ENCODE peak calls at places on chromosomes 16 and 17, in five cellular contexts. One of them, this sample, is unnamed. For H3K36me3, the result is how much of the 10 kb centered on the place peaks cover.

GRCh38 chr16:13953501-13953900 is 33.5 kb downstream of the ERCC4 start:
- DNase-seq in right lobe of liver: no peak
- DNase-seq in body of pancreas: no peak
- DNase-seq in tibial nerve: no peak
- DNase-seq in K562: no peak
- DNase-seq in this sample: no peak

GRCh38 chr17:74777884-74778490 is 1.8 kb upstream of the NAT9 start:
- DNase-seq in tibial nerve: no peak
- DNase-seq in right lobe of liver: no peak
- DNase-seq in K562: no peak
- DNase-seq in body of pancreas: no peak
- DNase-seq in this sample: no peak

GRCh38 chr16:70407811-70408274 is 31.1 kb downstream of the ST3GAL2 start:
- DNase-seq in body of pancreas: no peak
- DNase-seq in right lobe of liver: no peak
- DNase-seq in K562: peak
- DNase-seq in tibial nerve: no peak
- DNase-seq in this sample: no peak

GRCh38 chr17:8292639-8293395 is 2.4 kb downstream of the SLC25A35 start:
- DNase-seq in body of pancreas: no peak
- DNase-seq in right lobe of liver: no peak
- DNase-seq in K562: no peak
- DNase-seq in tibial nerve: no peak
- DNase-seq in this sample: no peak

GRCh38 chr17:2050871-2051387 is 4.0 kb upstream of the HIC1 start:
- DNase-seq in body of pancreas: no peak
- DNase-seq in K562: no peak
- DNase-seq in tibial nerve: no peak
- DNase-seq in right lobe of liver: no peak
- DNase-seq in this sample: no peak

GRCh38 chr16:50940275-50940854 is 198.5 kb downstream of the CYLD start:
- DNase-seq in right lobe of liver: no peak
- DNase-seq in K562: no peak
- DNase-seq in tibial nerve: no peak
- DNase-seq in body of pancreas: peak
- DNase-seq in this sample: no peak

GRCh38 chr17:78806451-78806850 is 24.4 kb upstream of the CYTH1 start:
- DNase-seq in tibial nerve: no peak
- DNase-seq in K562: peak
- DNase-seq in right lobe of liver: no peak
- DNase-seq in body of pancreas: no peak
- DNase-seq in this sample: no peak

GRCh38 chr16:84009282-84009681 is 33.3 kb downstream of the SLC38A8 start:
- DNase-seq in K562: no peak
- DNase-seq in tibial nerve: no peak
- DNase-seq in right lobe of liver: no peak
- DNase-seq in body of pancreas: no peak
- DNase-seq in this sample: no peak

GRCh38 chr16:86517652-86518258 is 7.4 kb downstream of the FOXF1 start:
- DNase-seq in body of pancreas: peak
- DNase-seq in K562: peak
- DNase-seq in right lobe of liver: peak
- DNase-seq in tibial nerve: peak
- DNase-seq in this sample: peak

GRCh38 chr17:36892112-36892838 is 45.0 kb upstream of the LHX1 start:
- DNase-seq in right lobe of liver: no peak
- DNase-seq in K562: no peak
- DNase-seq in body of pancreas: peak
- DNase-seq in tibial nerve: no peak
- DNase-seq in this sample: no peak

GRCh38 chr17:74012465-74012864 is 191.0 kb upstream of the RPL38 start:
- DNase-seq in right lobe of liver: no peak
- DNase-seq in body of pancreas: no peak
- DNase-seq in tibial nerve: no peak
- DNase-seq in K562: no peak
- DNase-seq in this sample: no peak

GRCh38 chr17:5837055-5837491 is 233.1 kb upstream of the WSCD1 start:
- DNase-seq in tibial nerve: no peak
- DNase-seq in body of pancreas: no peak
- DNase-seq in K562: no peak
- DNase-seq in right lobe of liver: no peak
- DNase-seq in this sample: peak

GRCh38 chr16:69040144-69040909 is 65.1 kb upstream of the HAS3 start:
- DNase-seq in K562: no peak
- DNase-seq in tibial nerve: no peak
- DNase-seq in right lobe of liver: peak
- DNase-seq in body of pancreas: no peak
- DNase-seq in this sample: no peak

GRCh38 chr16:19005561-19006445 is 22.1 kb downstream of the TMC7 start:
- DNase-seq in body of pancreas: peak
- DNase-seq in K562: no peak
- DNase-seq in right lobe of liver: no peak
- DNase-seq in tibial nerve: peak
- DNase-seq in this sample: no peak

GRCh38 chr16:17359778-17360177 is 111.0 kb downstream of the XYLT1 start:
- DNase-seq in body of pancreas: no peak
- DNase-seq in right lobe of liver: no peak
- DNase-seq in K562: no peak
- DNase-seq in tibial nerve: no peak
- DNase-seq in this sample: no peak

GRCh38 chr16:4801962-4802658 is at the start of gene ROGDI:
- DNase-seq in right lobe of liver: peak
- DNase-seq in tibial nerve: peak
- DNase-seq in body of pancreas: peak
- DNase-seq in K562: peak
- DNase-seq in this sample: peak

GRCh38 chr17:2749058-2749783 is at the start of gene CCDC92B:
- DNase-seq in right lobe of liver: no peak
- DNase-seq in tibial nerve: no peak
- DNase-seq in body of pancreas: no peak
- DNase-seq in K562: no peak
- DNase-seq in this sample: no peak

GRCh38 chr16:83116274-83116892 is 489.6 kb downstream of the CDH13 start:
- DNase-seq in tibial nerve: no peak
- DNase-seq in right lobe of liver: no peak
- DNase-seq in body of pancreas: no peak
- DNase-seq in K562: no peak
- DNase-seq in this sample: no peak

GRCh38 chr16:86906608-86907007 is 328.3 kb downstream of the FOXL1 start:
- DNase-seq in K562: no peak
- DNase-seq in body of pancreas: no peak
- DNase-seq in right lobe of liver: no peak
- DNase-seq in tibial nerve: no peak
- DNase-seq in this sample: no peak

GRCh38 chr16:87178977-87179376 is 138.2 kb downstream of the C16orf95 start:
- DNase-seq in body of pancreas: no peak
- DNase-seq in K562: no peak
- DNase-seq in tibial nerve: no peak
- DNase-seq in right lobe of liver: peak
- DNase-seq in this sample: no peak

GRCh38 chr17:44396946-44397345 is 7.5 kb upstream of the ITGA2B start:
- DNase-seq in K562: no peak
- DNase-seq in body of pancreas: no peak
- DNase-seq in right lobe of liver: no peak
- DNase-seq in tibial nerve: no peak
- DNase-seq in this sample: no peak

GRCh38 chr17:34354637-34355036 is 1.6 kb upstream of the CCL13 start:
- DNase-seq in right lobe of liver: no peak
- DNase-seq in body of pancreas: no peak
- DNase-seq in tibial nerve: no peak
- DNase-seq in K562: no peak
- DNase-seq in this sample: no peak

GRCh38 chr16:90057738-90058173 is 19.4 kb downstream of the PRDM7 start:
- DNase-seq in tibial nerve: no peak
- DNase-seq in body of pancreas: no peak
- DNase-seq in right lobe of liver: no peak
- DNase-seq in K562: peak
- DNase-seq in this sample: no peak

GRCh38 chr17:40551091-40551873 is 14.0 kb downstream of the CCR7 start:
- DNase-seq in right lobe of liver: peak
- DNase-seq in K562: no peak
- DNase-seq in body of pancreas: peak
- DNase-seq in tibial nerve: peak
- DNase-seq in this sample: no peak

GRCh38 chr17:3545151-3545550 is 12.5 kb downstream of the TRPV3 start:
- DNase-seq in body of pancreas: no peak
- DNase-seq in right lobe of liver: no peak
- DNase-seq in K562: no peak
- DNase-seq in tibial nerve: no peak
- DNase-seq in this sample: no peak

GRCh38 chr16:76441391-76441790 is 164.2 kb downstream of the CNTNAP4 start:
- DNase-seq in body of pancreas: no peak
- DNase-seq in K562: no peak
- DNase-seq in tibial nerve: no peak
- DNase-seq in right lobe of liver: no peak
- DNase-seq in this sample: no peak

GRCh38 chr16:55641430-55642056 is 14.2 kb upstream of the SLC6A2 start:
- DNase-seq in right lobe of liver: no peak
- DNase-seq in body of pancreas: no peak
- DNase-seq in K562: no peak
- DNase-seq in tibial nerve: no peak
- DNase-seq in this sample: no peak

GRCh38 chr17:51045616-51046526 is 74.8 kb downstream of the SPAG9 start:
- DNase-seq in body of pancreas: no peak
- DNase-seq in K562: no peak
- DNase-seq in tibial nerve: no peak
- DNase-seq in right lobe of liver: no peak
- DNase-seq in this sample: no peak

GRCh38 chr17:20995873-20996723 is 46.7 kb downstream of the USP22 start:
- DNase-seq in right lobe of liver: no peak
- DNase-seq in tibial nerve: no peak
- DNase-seq in body of pancreas: no peak
- DNase-seq in K562: no peak
- DNase-seq in this sample: no peak

GRCh38 chr17:75508848-75509450 is 6.4 kb downstream of the CASKIN2 start:
- DNase-seq in right lobe of liver: peak
- DNase-seq in tibial nerve: no peak
- DNase-seq in K562: no peak
- DNase-seq in body of pancreas: no peak
- DNase-seq in this sample: no peak

GRCh38 chr17:48368352-48368751 is 61.7 kb downstream of the SKAP1 start:
- DNase-seq in right lobe of liver: no peak
- DNase-seq in K562: no peak
- DNase-seq in tibial nerve: no peak
- DNase-seq in body of pancreas: no peak
- DNase-seq in this sample: no peak

GRCh38 chr16:4505356-4506153 is 29.4 kb downstream of the HMOX2 start:
- DNase-seq in right lobe of liver: no peak
- DNase-seq in body of pancreas: no peak
- DNase-seq in K562: no peak
- DNase-seq in tibial nerve: no peak
- DNase-seq in this sample: no peak

GRCh38 chr17:44807817-44808155 is 22.3 kb downstream of the GJC1 start:
- DNase-seq in right lobe of liver: no peak
- DNase-seq in tibial nerve: no peak
- DNase-seq in K562: no peak
- DNase-seq in body of pancreas: no peak
- DNase-seq in this sample: no peak

DNA sequence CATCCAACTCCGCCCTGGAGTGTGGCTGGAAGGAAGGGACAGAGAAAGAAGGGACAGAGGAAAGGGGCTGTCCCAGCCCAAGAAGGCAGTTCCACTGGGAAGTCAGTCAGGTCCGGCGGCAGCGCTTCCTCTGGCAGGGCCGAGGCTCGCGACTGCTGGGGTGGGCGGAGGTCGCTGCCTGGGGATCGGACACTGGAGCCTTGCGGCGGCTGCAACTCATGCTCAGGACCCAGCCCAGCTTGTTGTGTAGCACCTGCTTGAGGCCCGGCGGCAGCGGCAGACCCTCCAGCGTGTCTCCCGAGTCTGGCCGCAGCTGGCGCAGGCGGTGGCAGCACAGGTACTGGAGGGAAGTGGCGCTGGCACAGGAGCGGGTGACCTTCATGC is 4.0 kb upstream of the MRPS34 start:
- DNase-seq in right lobe of liver: no peak
- DNase-seq in K562: no peak
- DNase-seq in body of pancreas: no peak
- DNase-seq in tibial nerve: no peak
- DNase-seq in this sample: no peak
- H3K36me3 ChIP-seq in right lobe of liver: under half
- H3K36me3 ChIP-seq in K562: half or more
- H3K36me3 ChIP-seq in body of pancreas: under half
- H3K36me3 ChIP-seq in tibial nerve: half or more
- H3K36me3 ChIP-seq in this sample: under half

DNA sequence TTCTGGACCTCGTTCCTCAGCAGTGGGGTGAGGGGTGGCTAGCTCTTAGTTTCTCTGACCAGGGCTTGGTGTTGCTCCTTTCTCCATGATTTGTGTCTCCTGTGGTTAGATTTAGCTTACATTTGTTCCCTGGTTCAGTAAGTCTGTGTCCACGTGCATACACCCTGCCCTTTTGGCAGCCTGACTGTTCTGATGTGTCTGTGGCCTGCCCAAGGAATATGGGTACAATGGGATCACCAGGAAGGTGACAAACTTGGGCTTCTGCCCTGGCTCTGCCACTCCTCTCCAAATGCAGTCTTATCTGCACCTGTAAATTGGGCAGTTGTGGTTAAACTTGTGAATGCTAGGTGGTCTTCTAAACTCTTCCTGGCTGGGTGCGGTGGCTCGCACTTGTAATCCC is 17.5 kb downstream of the ALKBH5 start:
- DNase-seq in K562: no peak
- DNase-seq in body of pancreas: no peak
- DNase-seq in right lobe of liver: no peak
- DNase-seq in tibial nerve: no peak
- DNase-seq in this sample: no peak
- TF ChIP-seq POLR2A in K562: no peak
- TF ChIP-seq POLR2A in body of pancreas: no peak
- TF ChIP-seq POLR2A in right lobe of liver: no peak
- TF ChIP-seq POLR2A in tibial nerve: no peak
- TF ChIP-seq POLR2A in this sample: no peak

DNA sequence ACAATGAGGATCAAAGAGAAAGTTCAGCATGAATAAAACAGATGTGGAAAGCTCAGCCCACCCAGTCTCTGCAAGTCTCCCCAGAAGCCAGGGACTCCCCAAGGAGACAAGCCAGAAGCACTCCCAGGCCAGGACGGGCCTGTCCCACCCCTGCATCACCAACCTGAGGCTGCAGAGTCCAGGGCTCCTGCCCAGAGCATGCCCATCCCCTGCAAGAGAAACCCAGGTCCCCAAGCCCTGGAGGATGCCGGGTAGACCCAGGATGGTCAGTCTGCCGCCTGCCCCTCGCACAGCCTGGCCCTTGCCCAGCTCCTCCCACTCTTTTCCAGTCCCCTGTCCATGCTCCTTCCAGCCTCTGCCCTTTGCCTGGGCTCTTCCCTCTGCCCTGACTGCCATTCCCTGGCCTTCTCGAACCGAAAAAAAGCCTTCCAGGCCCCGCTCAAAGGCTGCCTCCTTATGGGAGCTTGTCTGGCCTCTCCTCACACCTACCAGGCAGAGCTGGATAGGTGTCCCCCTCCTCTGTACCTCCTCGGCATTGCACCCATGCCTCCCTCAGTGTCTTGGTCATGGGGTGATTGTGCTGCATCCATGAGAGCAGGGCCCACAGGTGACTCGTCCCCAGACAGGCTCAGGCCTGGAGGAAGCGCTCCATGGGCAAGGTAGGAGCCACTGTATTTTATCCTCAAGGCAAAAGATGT is 44.8 kb downstream of the BEAN1 start:
- DNase-seq in K562: no peak
- DNase-seq in right lobe of liver: no peak
- DNase-seq in body of pancreas: no peak
- DNase-seq in tibial nerve: no peak
- DNase-seq in this sample: no peak
- H3K36me3 ChIP-seq in K562: under half
- H3K36me3 ChIP-seq in right lobe of liver: under half
- H3K36me3 ChIP-seq in body of pancreas: under half
- H3K36me3 ChIP-seq in tibial nerve: under half
- H3K36me3 ChIP-seq in this sample: under half

GRCh38 chr17:38889745-38890409 is 20.0 kb downstream of the LASP1 start:
- DNase-seq in tibial nerve: no peak
- DNase-seq in K562: no peak
- DNase-seq in right lobe of liver: no peak
- DNase-seq in body of pancreas: no peak
- DNase-seq in this sample: no peak
- TF ChIP-seq POLR2A in tibial nerve: no peak
- TF ChIP-seq POLR2A in K562: no peak
- TF ChIP-seq POLR2A in right lobe of liver: no peak
- TF ChIP-seq POLR2A in body of pancreas: no peak
- TF ChIP-seq POLR2A in this sample: no peak